ENCODE peak calls at places on chromosome 9, in four cellular contexts. J is DND-41, C is left ventricle myocardium inferior, I is uterus. T is an unnamed sample. For H3K36me3, the result is how much of the 10 kb centered on the place peaks cover.

GRCh38 chr9:532707-533106 is 308.8 kb upstream of the DMRT1 start:
- DNase-seq in J (no peak), C (no peak), I (no peak), T (no peak)

GRCh38 chr9:97983524-97984187 is 515 bp downstream of the ANP32B start:
- DNase-seq in J (peak), C (peak), I (peak), T (no peak)

GRCh38 chr9:132708239-132708638 is 38.0 kb downstream of the GTF3C4 start:
- DNase-seq in J (no peak), C (no peak), I (no peak), T (no peak)

GRCh38 chr9:117278656-117279055 is 136.2 kb downstream of the ASTN2 start:
- DNase-seq in J (no peak), C (no peak), I (no peak), T (no peak)

GRCh38 chr9:137750563-137750962 is 127.0 kb upstream of the CACNA1B start:
- DNase-seq in J (no peak), C (no peak), I (no peak), T (no peak)

GRCh38 chr9:78590068-78590467 is 293.1 kb downstream of the PSAT1 start:
- DNase-seq in J (no peak), C (no peak), I (no peak), T (no peak)

GRCh38 chr9:132547976-132548730 is 34.3 kb upstream of the BARHL1 start:
- DNase-seq in J (no peak), C (no peak), I (no peak), T (no peak)

GRCh38 chr9:9942764-9943424 is 669.9 kb downstream of the PTPRD start:
- DNase-seq in J (peak), C (peak), I (peak), T (peak)

GRCh38 chr9:36862206-36863145 is 171.6 kb downstream of the PAX5 start:
- DNase-seq in J (peak), C (no peak), I (no peak), T (no peak)

GRCh38 chr9:75265525-75265972 is 177.2 kb downstream of the OSTF1 start:
- DNase-seq in J (peak), C (no peak), I (no peak), T (no peak)

GRCh38 chr9:119318371-119318770 is 50.9 kb downstream of the BRINP1 start:
- DNase-seq in J (no peak), C (no peak), I (no peak), T (no peak)

GRCh38 chr9:128136816-128137793 is 9.6 kb upstream of the PTGES2 start:
- DNase-seq in J (no peak), C (no peak), I (no peak), T (no peak)

GRCh38 chr9:17528859-17529258 is 50.0 kb upstream of the SH3GL2 start:
- DNase-seq in J (no peak), C (no peak), I (no peak), T (no peak)

GRCh38 chr9:73371801-73372200 is 220.1 kb downstream of the ANXA1 start:
- DNase-seq in J (no peak), C (no peak), I (no peak), T (no peak)

GRCh38 chr9:114629563-114630090 is 18.5 kb downstream of the TMEM268 start:
- DNase-seq in J (no peak), C (no peak), I (no peak), T (no peak)

GRCh38 chr9:16830806-16831205 is 39.7 kb downstream of the BNC2 start:
- DNase-seq in J (no peak), C (no peak), I (no peak), T (no peak)

GRCh38 chr9:117622347-117622746 is 81.9 kb upstream of the TLR4 start:
- DNase-seq in J (no peak), C (no peak), I (no peak), T (no peak)

DNA sequence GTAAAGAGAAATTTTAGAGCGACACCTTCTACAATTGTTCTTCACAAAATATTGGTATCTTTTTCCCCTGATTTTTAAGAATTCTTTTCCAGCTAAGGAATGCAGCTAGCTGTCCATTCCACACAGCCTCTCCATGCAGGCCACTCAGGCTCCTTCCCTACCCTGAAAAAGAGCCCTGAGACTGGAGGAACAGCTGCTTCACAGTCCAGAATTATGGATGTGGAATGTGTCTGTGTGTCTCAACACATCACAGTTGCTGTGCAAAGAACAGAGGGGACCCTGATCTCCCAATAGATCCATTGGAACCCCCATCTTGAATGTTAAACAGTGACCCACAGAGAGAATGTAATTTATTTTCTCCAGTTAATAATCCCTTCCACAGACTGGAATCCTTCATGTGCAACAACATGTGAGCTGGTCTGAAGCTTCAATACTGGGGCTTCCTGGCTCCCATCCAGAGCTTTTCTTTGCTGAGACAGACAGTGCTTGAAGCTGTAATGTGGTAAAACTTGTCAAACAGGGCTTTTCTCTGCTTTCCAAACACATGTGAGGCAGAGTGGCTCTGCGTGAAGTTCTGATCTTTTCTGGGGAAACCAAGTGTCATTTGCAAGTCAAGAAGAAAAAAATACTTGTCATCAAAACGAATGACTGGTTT is 53.3 kb upstream of the SMC5 start:
- DNase-seq in J (no peak), C (no peak), I (no peak), T (no peak)
- TF ChIP-seq CTCF in J (no peak), C (no peak), I (no peak), T (no peak)

GRCh38 chr9:95425910-95426551 is 90.7 kb downstream of the PTCH1 start:
- DNase-seq in J (no peak), C (no peak), I (no peak), T (no peak)

GRCh38 chr9:95431286-95431685 is 85.5 kb downstream of the PTCH1 start:
- DNase-seq in J (no peak), C (no peak), I (no peak), T (no peak)

GRCh38 chr9:95433096-95433852 is 83.5 kb downstream of the PTCH1 start:
- DNase-seq in J (no peak), C (no peak), I (no peak), T (no peak)

GRCh38 chr9:95429948-95430620 is 86.7 kb downstream of the PTCH1 start:
- DNase-seq in J (no peak), C (no peak), I (no peak), T (no peak)

DNA sequence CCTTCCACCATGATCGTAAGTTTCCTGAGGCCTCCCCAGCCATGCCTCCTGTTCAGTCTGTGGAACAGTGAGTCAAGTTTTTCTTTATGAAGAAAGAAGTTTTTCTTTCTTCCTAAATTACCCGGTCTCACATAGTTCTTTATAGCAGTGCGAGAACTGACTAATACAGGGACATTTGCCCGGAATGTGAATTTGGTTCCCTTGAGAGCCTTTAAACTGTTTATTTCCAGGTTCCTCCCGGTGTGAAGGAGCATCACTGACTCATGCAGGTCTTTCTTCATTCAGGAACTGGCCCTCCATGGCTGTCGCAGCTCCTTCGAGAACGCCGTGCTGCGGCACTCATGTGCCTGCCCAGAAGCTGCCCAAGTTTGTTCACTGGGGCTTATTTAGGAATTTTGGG is 87.7 kb downstream of the PTCH1 start:
- DNase-seq in J (no peak), C (no peak), I (no peak), T (no peak)
- H3K4me3 ChIP-seq in J (no peak), C (no peak), I (no peak), T (no peak)

GRCh38 chr9:134732392-134733110 is 90.9 kb downstream of the COL5A1 start:
- DNase-seq in J (no peak), C (no peak), I (peak), T (no peak)

GRCh38 chr9:134730011-134730760 is 88.6 kb downstream of the COL5A1 start:
- DNase-seq in J (no peak), C (peak), I (peak), T (no peak)

GRCh38 chr9:134728801-134729495 is 87.3 kb downstream of the COL5A1 start:
- DNase-seq in J (no peak), C (no peak), I (no peak), T (no peak)

GRCh38 chr9:134731497-134732391 is 90.1 kb downstream of the COL5A1 start:
- DNase-seq in J (no peak), C (no peak), I (no peak), T (no peak)

DNA sequence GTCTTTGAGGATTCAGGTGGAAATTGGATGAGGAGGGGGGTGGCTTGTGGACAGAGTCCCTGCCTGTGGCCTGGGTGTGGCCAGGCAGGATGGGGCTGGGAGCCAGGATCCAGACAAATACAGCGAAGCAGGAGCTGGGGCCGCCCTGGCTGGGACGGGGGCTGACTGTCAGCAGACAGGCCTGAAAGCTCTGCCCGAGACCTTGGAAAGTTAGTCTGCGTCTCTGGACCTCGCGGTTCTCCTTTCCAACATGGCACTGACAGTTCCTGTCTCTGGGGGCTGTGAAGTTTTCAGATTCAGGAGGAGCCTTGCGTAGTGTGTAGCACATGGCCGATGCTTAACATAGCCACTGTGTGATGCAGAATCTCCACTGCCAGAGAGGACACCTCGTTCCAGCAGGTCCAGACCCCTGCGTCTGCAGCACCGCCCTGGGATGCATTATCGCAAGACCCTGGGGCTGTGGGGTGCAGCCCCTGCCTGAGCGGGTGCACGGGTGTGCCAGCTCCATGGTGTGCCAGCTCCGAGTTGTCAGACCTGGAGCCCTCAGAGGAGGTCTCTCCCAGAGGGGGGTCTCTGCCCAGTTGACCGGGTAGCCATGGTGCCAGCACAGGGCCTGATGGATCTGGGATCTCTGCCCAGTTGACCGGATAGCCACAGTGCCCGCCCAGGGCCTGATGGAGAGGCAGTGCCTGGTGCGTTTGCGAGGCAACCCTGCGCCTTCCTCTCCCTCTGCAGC is 89.3 kb downstream of the COL5A1 start:
- DNase-seq in J (no peak), C (no peak), I (no peak), T (no peak)
- H3K36me3 ChIP-seq in J (under half), C (under half), I (under half), T (half or more)

DNA sequence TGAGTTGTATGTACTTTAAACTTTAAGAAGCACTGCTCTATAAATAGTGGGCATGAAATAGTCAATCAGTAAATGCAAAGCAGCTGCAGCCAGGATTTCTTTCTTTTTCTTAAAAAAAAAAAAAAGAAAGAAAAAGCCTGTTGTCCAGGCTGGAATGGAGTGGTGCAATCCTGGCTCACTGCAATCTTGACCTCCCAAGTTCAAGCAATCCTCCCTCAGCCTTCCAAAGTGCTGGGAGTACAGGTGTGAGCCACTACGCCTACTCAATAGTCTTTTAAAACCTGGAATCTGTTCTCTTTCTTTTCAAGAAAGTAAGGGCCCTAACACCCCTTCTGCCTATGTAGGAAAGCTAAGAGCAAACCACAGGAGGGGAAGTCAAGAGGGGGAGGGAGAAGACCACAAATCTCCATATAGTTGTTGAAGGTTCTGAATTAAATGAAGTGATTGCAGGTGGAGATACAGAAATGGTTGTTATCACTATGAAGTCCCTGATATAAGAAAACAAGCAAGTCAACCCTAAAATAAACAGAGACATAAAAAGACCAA is 20.6 kb upstream of the TPD52L3 start:
- DNase-seq in J (no peak), C (no peak), I (no peak), T (no peak)
- TF ChIP-seq CTCF in J (no peak), C (no peak), I (no peak), T (no peak)

GRCh38 chr9:14365667-14366066 is 51.7 kb upstream of the NFIB start:
- DNase-seq in J (no peak), C (no peak), I (no peak), T (no peak)
- H3K4me3 ChIP-seq in J (no peak), C (no peak), I (no peak), T (no peak)

GRCh38 chr9:129860653-129861446 is 25.6 kb downstream of the USP20 start:
- DNase-seq in J (no peak), C (no peak), I (no peak), T (no peak)
- H3K36me3 ChIP-seq in J (under half), C (half or more), I (under half), T (under half)

DNA sequence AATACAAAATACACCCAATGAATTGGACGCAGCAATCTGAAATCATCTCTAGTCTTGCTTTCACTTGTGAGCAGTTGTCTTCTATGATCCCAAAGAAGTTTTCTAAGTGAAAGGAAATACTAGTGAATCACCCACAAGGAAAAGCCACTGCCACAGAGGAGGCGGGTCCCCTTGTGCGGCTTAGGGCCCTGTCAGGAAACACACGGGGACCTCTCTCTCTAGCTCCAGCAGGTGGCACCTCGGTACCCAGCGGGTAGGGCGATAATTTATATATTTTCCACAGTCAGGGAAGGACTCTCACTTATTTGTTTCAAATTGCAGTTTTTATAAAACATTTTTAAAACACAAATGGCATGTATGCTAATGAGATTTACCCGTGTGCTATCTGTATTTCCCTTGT is 417.1 kb downstream of the KDM4C start:
- DNase-seq in J (peak), C (no peak), I (no peak), T (no peak)
- TF ChIP-seq CTCF in J (peak), C (no peak), I (no peak), T (no peak)

GRCh38 chr9:101429736-101430135 is 5.8 kb downstream of the ALDOB start:
- DNase-seq in J (no peak), C (no peak), I (no peak), T (no peak)
- H3K4me3 ChIP-seq in J (no peak), C (no peak), I (no peak), T (no peak)